ENCODE peak calls at places on chromosomes 11 and 22, in six cellular contexts. J is mammary epithelial cell, F is GM12892, N is HEK293T, K is AG04450, A is germinal center. Q is an unnamed sample.

GRCh38 chr22:38923463-38924196 is 33.8 kb upstream of the APOBEC3A start:
- DNase-seq in J (peak; percentile 83), F (no peak), N (peak; percentile 94), K (peak; percentile 64), A (no peak), Q (peak; percentile 73)

GRCh38 chr22:23772315-23773246 is at the start of gene MMP11:
- DNase-seq in J (no peak), F (peak; percentile 72), N (peak; percentile 70), K (no peak), A (peak; percentile 75), Q (peak; percentile 77)

GRCh38 chr11:16909375-16910035 is 104.7 kb downstream of the PLEKHA7 start:
- DNase-seq in J (no peak), F (no peak), N (no peak), K (no peak), A (no peak), Q (no peak)

GRCh38 chr11:34149786-34150185 is 44.4 kb downstream of the NAT10 start:
- DNase-seq in J (no peak), F (no peak), N (peak; percentile 26), K (no peak), A (no peak), Q (no peak)

GRCh38 chr11:86244063-86244521 is 461 bp upstream of the EED start:
- DNase-seq in J (peak; percentile 82), F (no peak), N (peak; percentile 91), K (peak; percentile 67), A (peak; percentile 90), Q (peak; percentile 94)

GRCh38 chr11:75522645-75523044 is 3.1 kb downstream of the GDPD5 start:
- DNase-seq in J (no peak), F (no peak), N (no peak), K (no peak), A (no peak), Q (no peak)

GRCh38 chr22:17562906-17563870 is at the start of gene SLC25A18:
- DNase-seq in J (no peak), F (no peak), N (peak; percentile 50), K (no peak), A (no peak), Q (peak; percentile 60)

GRCh38 chr11:12324585-12324984 is 52.8 kb upstream of the PARVA start:
- DNase-seq in J (no peak), F (no peak), N (no peak), K (no peak), A (no peak), Q (no peak)

GRCh38 chr11:1812274-1812673 is 22.5 kb upstream of the SYT8 start:
- DNase-seq in J (no peak), F (no peak), N (no peak), K (no peak), A (no peak), Q (no peak)

GRCh38 chr11:7442588-7443215 is 42.6 kb upstream of the OLFML1 start:
- DNase-seq in J (peak; percentile 40), F (peak; percentile 31), N (peak; percentile 74), K (peak; percentile 2), A (peak; percentile 72), Q (peak; percentile 91)

GRCh38 chr11:15027011-15027410 is 46.4 kb upstream of the CALCB start:
- DNase-seq in J (peak; percentile 20), F (no peak), N (no peak), K (no peak), A (no peak), Q (no peak)

GRCh38 chr11:3123316-3123715 is 41.8 kb downstream of the OSBPL5 start:
- DNase-seq in J (no peak), F (no peak), N (no peak), K (no peak), A (no peak), Q (peak; percentile 69)

GRCh38 chr11:70360211-70360610 is 38.1 kb upstream of the CTTN start:
- DNase-seq in J (no peak), F (no peak), N (no peak), K (no peak), A (no peak), Q (no peak)

GRCh38 chr11:128420943-128421342 is 166.4 kb downstream of the ETS1 start:
- DNase-seq in J (no peak), F (no peak), N (no peak), K (peak; percentile 91), A (no peak), Q (no peak)

GRCh38 chr11:26062665-26063064 is 269.3 kb upstream of the ANO3 start:
- DNase-seq in J (no peak), F (no peak), N (no peak), K (no peak), A (no peak), Q (no peak)